ENCODE peak calls at places on chromosomes 16 and 17, in ten cellular contexts. One of them, this sample, is unnamed.
A peak's percentile ranks its signal among the peaks of the same experiment; 100 is the strongest.

GRCh38 chr17:66432996-66433556 is 130.7 kb downstream of the PRKCA start:
- DNase-seq in activated T-helper 1 cell treated with anti-CD3 and anti-CD28 coated beads, Interleukin-2, amount 50 U/mL, for 16 hours: no peak
- DNase-seq in AG09319: no peak
- DNase-seq in NCI-H774: no peak
- DNase-seq in anterior cingulate cortex: no peak
- DNase-seq in hepatic stellate cell: peak; percentile 22
- DNase-seq in psoas muscle: no peak
- DNase-seq in AG20443: no peak
- DNase-seq in lower lobe of right lung: no peak
- DNase-seq in mucosa of descending colon: no peak
- DNase-seq in this sample: no peak

GRCh38 chr17:57985675-57985974 is 2.4 kb downstream of the VEZF1 start:
- DNase-seq in anterior cingulate cortex: no peak
- DNase-seq in mucosa of descending colon: no peak
- DNase-seq in psoas muscle: no peak
- DNase-seq in NCI-H774: no peak
- DNase-seq in lower lobe of right lung: no peak
- DNase-seq in activated T-helper 1 cell treated with anti-CD3 and anti-CD28 coated beads, Interleukin-2, amount 50 U/mL, for 16 hours: no peak
- DNase-seq in hepatic stellate cell: peak; percentile 34
- DNase-seq in AG09319: no peak
- DNase-seq in AG20443: peak; percentile 41
- DNase-seq in this sample: no peak

GRCh38 chr17:5203908-5204294 is 12.2 kb upstream of the ZNF594 start:
- DNase-seq in AG09319: no peak
- DNase-seq in psoas muscle: no peak
- DNase-seq in NCI-H774: no peak
- DNase-seq in lower lobe of right lung: no peak
- DNase-seq in mucosa of descending colon: no peak
- DNase-seq in activated T-helper 1 cell treated with anti-CD3 and anti-CD28 coated beads, Interleukin-2, amount 50 U/mL, for 16 hours: no peak
- DNase-seq in anterior cingulate cortex: no peak
- DNase-seq in hepatic stellate cell: peak; percentile 34
- DNase-seq in AG20443: peak; percentile 47
- DNase-seq in this sample: no peak

GRCh38 chr16:47461598-47462266 is 601 bp downstream of the PHKB start:
- DNase-seq in anterior cingulate cortex: no peak
- DNase-seq in lower lobe of right lung: no peak
- DNase-seq in AG09319: no peak
- DNase-seq in activated T-helper 1 cell treated with anti-CD3 and anti-CD28 coated beads, Interleukin-2, amount 50 U/mL, for 16 hours: no peak
- DNase-seq in hepatic stellate cell: peak; percentile 20
- DNase-seq in NCI-H774: no peak
- DNase-seq in mucosa of descending colon: peak; percentile 49
- DNase-seq in psoas muscle: no peak
- DNase-seq in AG20443: peak; percentile 32
- DNase-seq in this sample: no peak

GRCh38 chr17:17685775-17686291 is 4.6 kb downstream of the RAI1 start:
- DNase-seq in lower lobe of right lung: peak; percentile 78
- DNase-seq in NCI-H774: no peak
- DNase-seq in anterior cingulate cortex: no peak
- DNase-seq in hepatic stellate cell: peak; percentile 73
- DNase-seq in AG09319: no peak
- DNase-seq in mucosa of descending colon: peak; percentile 86
- DNase-seq in AG20443: peak; percentile 70
- DNase-seq in activated T-helper 1 cell treated with anti-CD3 and anti-CD28 coated beads, Interleukin-2, amount 50 U/mL, for 16 hours: no peak
- DNase-seq in psoas muscle: peak; percentile 36
- DNase-seq in this sample: no peak

GRCh38 chr16:68786685-68787418 is 49.8 kb downstream of the CDH1 start:
- DNase-seq in activated T-helper 1 cell treated with anti-CD3 and anti-CD28 coated beads, Interleukin-2, amount 50 U/mL, for 16 hours: no peak
- DNase-seq in mucosa of descending colon: no peak
- DNase-seq in AG20443: peak; percentile 48
- DNase-seq in hepatic stellate cell: peak; percentile 38
- DNase-seq in AG09319: no peak
- DNase-seq in NCI-H774: peak; percentile 50
- DNase-seq in lower lobe of right lung: no peak
- DNase-seq in psoas muscle: no peak
- DNase-seq in anterior cingulate cortex: peak; percentile 82
- DNase-seq in this sample: no peak

GRCh38 chr17:42686520-42687137 is 4.3 kb downstream of the CNTNAP1 start:
- DNase-seq in activated T-helper 1 cell treated with anti-CD3 and anti-CD28 coated beads, Interleukin-2, amount 50 U/mL, for 16 hours: no peak
- DNase-seq in AG20443: no peak
- DNase-seq in anterior cingulate cortex: no peak
- DNase-seq in hepatic stellate cell: no peak
- DNase-seq in AG09319: no peak
- DNase-seq in psoas muscle: no peak
- DNase-seq in lower lobe of right lung: no peak
- DNase-seq in mucosa of descending colon: no peak
- DNase-seq in NCI-H774: no peak
- DNase-seq in this sample: no peak

GRCh38 chr17:65154770-65155589 is 17.8 kb downstream of the RGS9 start:
- DNase-seq in mucosa of descending colon: peak; percentile 22
- DNase-seq in anterior cingulate cortex: no peak
- DNase-seq in AG09319: no peak
- DNase-seq in lower lobe of right lung: no peak
- DNase-seq in psoas muscle: no peak
- DNase-seq in hepatic stellate cell: no peak
- DNase-seq in activated T-helper 1 cell treated with anti-CD3 and anti-CD28 coated beads, Interleukin-2, amount 50 U/mL, for 16 hours: no peak
- DNase-seq in AG20443: peak; percentile 34
- DNase-seq in NCI-H774: no peak
- DNase-seq in this sample: no peak

GRCh38 chr16:88349903-88350900 is 32.6 kb upstream of the ZNF469 start:
- DNase-seq in AG09319: no peak
- DNase-seq in anterior cingulate cortex: no peak
- DNase-seq in lower lobe of right lung: peak; percentile 33
- DNase-seq in psoas muscle: peak; percentile 5
- DNase-seq in hepatic stellate cell: no peak
- DNase-seq in NCI-H774: no peak
- DNase-seq in AG20443: no peak
- DNase-seq in activated T-helper 1 cell treated with anti-CD3 and anti-CD28 coated beads, Interleukin-2, amount 50 U/mL, for 16 hours: no peak
- DNase-seq in mucosa of descending colon: no peak
- DNase-seq in this sample: no peak

GRCh38 chr16:86221085-86221484 is 289.2 kb upstream of the FOXF1 start:
- DNase-seq in mucosa of descending colon: no peak
- DNase-seq in AG20443: no peak
- DNase-seq in lower lobe of right lung: no peak
- DNase-seq in activated T-helper 1 cell treated with anti-CD3 and anti-CD28 coated beads, Interleukin-2, amount 50 U/mL, for 16 hours: no peak
- DNase-seq in hepatic stellate cell: no peak
- DNase-seq in psoas muscle: no peak
- DNase-seq in AG09319: peak; percentile 56
- DNase-seq in NCI-H774: no peak
- DNase-seq in anterior cingulate cortex: no peak
- DNase-seq in this sample: no peak

GRCh38 chr17:1090454-1091189 is 89.2 kb downstream of the ABR start:
- DNase-seq in lower lobe of right lung: peak; percentile 74
- DNase-seq in activated T-helper 1 cell treated with anti-CD3 and anti-CD28 coated beads, Interleukin-2, amount 50 U/mL, for 16 hours: no peak
- DNase-seq in psoas muscle: no peak
- DNase-seq in AG09319: no peak
- DNase-seq in hepatic stellate cell: no peak
- DNase-seq in NCI-H774: no peak
- DNase-seq in mucosa of descending colon: no peak
- DNase-seq in anterior cingulate cortex: no peak
- DNase-seq in AG20443: no peak
- DNase-seq in this sample: no peak

GRCh38 chr16:87226926-87227650 is 90.1 kb downstream of the C16orf95 start:
- DNase-seq in lower lobe of right lung: no peak
- DNase-seq in activated T-helper 1 cell treated with anti-CD3 and anti-CD28 coated beads, Interleukin-2, amount 50 U/mL, for 16 hours: no peak
- DNase-seq in psoas muscle: peak; percentile 48
- DNase-seq in NCI-H774: no peak
- DNase-seq in hepatic stellate cell: peak; percentile 95
- DNase-seq in anterior cingulate cortex: no peak
- DNase-seq in AG09319: no peak
- DNase-seq in AG20443: peak; percentile 64
- DNase-seq in mucosa of descending colon: no peak
- DNase-seq in this sample: no peak

GRCh38 chr16:17469011-17469741 is 1.6 kb downstream of the XYLT1 start:
- DNase-seq in activated T-helper 1 cell treated with anti-CD3 and anti-CD28 coated beads, Interleukin-2, amount 50 U/mL, for 16 hours: no peak
- DNase-seq in AG20443: peak; percentile 75
- DNase-seq in hepatic stellate cell: peak; percentile 86
- DNase-seq in lower lobe of right lung: no peak
- DNase-seq in anterior cingulate cortex: no peak
- DNase-seq in psoas muscle: peak; percentile 19
- DNase-seq in AG09319: peak; percentile 35
- DNase-seq in mucosa of descending colon: no peak
- DNase-seq in NCI-H774: no peak
- DNase-seq in this sample: no peak